ENCODE peak calls at places on chromosome 4, in five cellular contexts. One of them, this sample, is unnamed.

GRCh38 chr4:139619644-139620043 is 46.0 kb upstream of the MGST2 start:
- DNase-seq in H9: no peak
- DNase-seq in mesenchymal stem cell: peak
- DNase-seq in neuronal stem cell: no peak
- DNase-seq in IMR-90: no peak
- DNase-seq in this sample: peak

GRCh38 chr4:111398906-111399330 is 746.3 kb upstream of the FAM241A start:
- DNase-seq in mesenchymal stem cell: no peak
- DNase-seq in IMR-90: peak
- DNase-seq in H9: no peak
- DNase-seq in neuronal stem cell: no peak
- DNase-seq in this sample: no peak

GRCh38 chr4:37892641-37893040 is 1.8 kb downstream of the TBC1D1 start:
- DNase-seq in neuronal stem cell: no peak
- DNase-seq in H9: no peak
- DNase-seq in IMR-90: no peak
- DNase-seq in mesenchymal stem cell: no peak
- DNase-seq in this sample: no peak

GRCh38 chr4:7192252-7193039 is at the start of gene SORCS2:
- DNase-seq in H9: peak
- DNase-seq in mesenchymal stem cell: peak
- DNase-seq in IMR-90: peak
- DNase-seq in neuronal stem cell: peak
- DNase-seq in this sample: peak

GRCh38 chr4:40769266-40769665 is 19.5 kb downstream of the NSUN7 start:
- DNase-seq in H9: no peak
- DNase-seq in mesenchymal stem cell: no peak
- DNase-seq in neuronal stem cell: no peak
- DNase-seq in IMR-90: peak
- DNase-seq in this sample: no peak

GRCh38 chr4:8796096-8796495 is 75.5 kb downstream of the HMX1 start:
- DNase-seq in neuronal stem cell: no peak
- DNase-seq in IMR-90: no peak
- DNase-seq in mesenchymal stem cell: no peak
- DNase-seq in H9: no peak
- DNase-seq in this sample: no peak

GRCh38 chr4:146465628-146466027 is 56.1 kb downstream of the SLC10A7 start:
- DNase-seq in IMR-90: no peak
- DNase-seq in neuronal stem cell: no peak
- DNase-seq in mesenchymal stem cell: no peak
- DNase-seq in H9: no peak
- DNase-seq in this sample: no peak

GRCh38 chr4:47876310-47876709 is 38.1 kb downstream of the NFXL1 start:
- DNase-seq in mesenchymal stem cell: no peak
- DNase-seq in IMR-90: no peak
- DNase-seq in H9: no peak
- DNase-seq in neuronal stem cell: no peak
- DNase-seq in this sample: no peak

GRCh38 chr4:70359115-70359661 is 1.4 kb upstream of the SMR3A start:
- DNase-seq in neuronal stem cell: no peak
- DNase-seq in IMR-90: no peak
- DNase-seq in H9: no peak
- DNase-seq in mesenchymal stem cell: no peak
- DNase-seq in this sample: no peak

GRCh38 chr4:172481802-172482508 is 668.8 kb downstream of the GALNTL6 start:
- DNase-seq in neuronal stem cell: no peak
- DNase-seq in H9: no peak
- DNase-seq in IMR-90: no peak
- DNase-seq in mesenchymal stem cell: no peak
- DNase-seq in this sample: no peak

GRCh38 chr4:70660106-70660505 is 6.2 kb downstream of the JCHAIN start:
- DNase-seq in H9: no peak
- DNase-seq in mesenchymal stem cell: no peak
- DNase-seq in IMR-90: no peak
- DNase-seq in neuronal stem cell: no peak
- DNase-seq in this sample: no peak

GRCh38 chr4:7902101-7902553 is 37.5 kb downstream of the AFAP1 start:
- DNase-seq in neuronal stem cell: no peak
- DNase-seq in H9: no peak
- DNase-seq in mesenchymal stem cell: no peak
- DNase-seq in IMR-90: no peak
- DNase-seq in this sample: peak

GRCh38 chr4:123667496-123667895 is 270.9 kb downstream of the SPRY1 start:
- DNase-seq in mesenchymal stem cell: no peak
- DNase-seq in neuronal stem cell: no peak
- DNase-seq in H9: no peak
- DNase-seq in IMR-90: peak
- DNase-seq in this sample: no peak

GRCh38 chr4:6901669-6902317 is 7.8 kb upstream of the TBC1D14 start:
- DNase-seq in mesenchymal stem cell: no peak
- DNase-seq in IMR-90: no peak
- DNase-seq in neuronal stem cell: no peak
- DNase-seq in H9: no peak
- DNase-seq in this sample: no peak

GRCh38 chr4:182507808-182508207 is 264.6 kb downstream of the TENM3 start:
- DNase-seq in IMR-90: peak
- DNase-seq in mesenchymal stem cell: no peak
- DNase-seq in H9: no peak
- DNase-seq in neuronal stem cell: no peak
- DNase-seq in this sample: peak

GRCh38 chr4:179128299-179128698 is 1686.1 kb upstream of the AGA start:
- DNase-seq in H9: no peak
- DNase-seq in neuronal stem cell: no peak
- DNase-seq in IMR-90: no peak
- DNase-seq in mesenchymal stem cell: no peak
- DNase-seq in this sample: no peak

GRCh38 chr4:153248641-153249198 is 44.5 kb downstream of the TRIM2 start:
- DNase-seq in H9: peak
- DNase-seq in neuronal stem cell: no peak
- DNase-seq in IMR-90: no peak
- DNase-seq in mesenchymal stem cell: no peak
- DNase-seq in this sample: peak

GRCh38 chr4:55256787-55257186 is 89.3 kb upstream of the SRD5A3 start:
- DNase-seq in IMR-90: no peak
- DNase-seq in H9: no peak
- DNase-seq in neuronal stem cell: no peak
- DNase-seq in mesenchymal stem cell: peak
- DNase-seq in this sample: peak

GRCh38 chr4:74293558-74293957 is 14.7 kb upstream of the EPGN start:
- DNase-seq in H9: no peak
- DNase-seq in IMR-90: no peak
- DNase-seq in neuronal stem cell: no peak
- DNase-seq in mesenchymal stem cell: no peak
- DNase-seq in this sample: no peak

GRCh38 chr4:114385195-114385985 is 213.2 kb upstream of the UGT8 start:
- DNase-seq in H9: no peak
- DNase-seq in neuronal stem cell: no peak
- DNase-seq in mesenchymal stem cell: no peak
- DNase-seq in IMR-90: no peak
- DNase-seq in this sample: no peak

GRCh38 chr4:22504931-22505330 is 10.9 kb downstream of the ADGRA3 start:
- DNase-seq in neuronal stem cell: no peak
- DNase-seq in IMR-90: peak
- DNase-seq in H9: no peak
- DNase-seq in mesenchymal stem cell: no peak
- DNase-seq in this sample: no peak

GRCh38 chr4:92253550-92253949 is 50.2 kb upstream of the GRID2 start:
- DNase-seq in mesenchymal stem cell: no peak
- DNase-seq in H9: peak
- DNase-seq in neuronal stem cell: no peak
- DNase-seq in IMR-90: no peak
- DNase-seq in this sample: peak

GRCh38 chr4:36332023-36332781 is 50.8 kb downstream of the DTHD1 start:
- DNase-seq in neuronal stem cell: no peak
- DNase-seq in mesenchymal stem cell: no peak
- DNase-seq in IMR-90: no peak
- DNase-seq in H9: no peak
- DNase-seq in this sample: peak

GRCh38 chr4:17033256-17034245 is 135.1 kb upstream of the LDB2 start:
- DNase-seq in H9: no peak
- DNase-seq in IMR-90: peak
- DNase-seq in mesenchymal stem cell: no peak
- DNase-seq in neuronal stem cell: no peak
- DNase-seq in this sample: no peak

GRCh38 chr4:13940921-13941320 is 313.4 kb upstream of the BOD1L1 start:
- DNase-seq in IMR-90: no peak
- DNase-seq in neuronal stem cell: no peak
- DNase-seq in mesenchymal stem cell: no peak
- DNase-seq in H9: no peak
- DNase-seq in this sample: no peak

GRCh38 chr4:107616838-107617389 is 103.1 kb downstream of the PAPSS1 start:
- DNase-seq in H9: no peak
- DNase-seq in neuronal stem cell: no peak
- DNase-seq in IMR-90: peak
- DNase-seq in mesenchymal stem cell: no peak
- DNase-seq in this sample: no peak

GRCh38 chr4:184019084-184019483 is 114.0 kb downstream of the STOX2 start:
- DNase-seq in neuronal stem cell: no peak
- DNase-seq in mesenchymal stem cell: peak
- DNase-seq in IMR-90: peak
- DNase-seq in H9: no peak
- DNase-seq in this sample: no peak

GRCh38 chr4:180635276-180635675 is 1607.9 kb upstream of the TENM3 start:
- DNase-seq in mesenchymal stem cell: no peak
- DNase-seq in H9: peak
- DNase-seq in neuronal stem cell: no peak
- DNase-seq in IMR-90: no peak
- DNase-seq in this sample: no peak

DNA sequence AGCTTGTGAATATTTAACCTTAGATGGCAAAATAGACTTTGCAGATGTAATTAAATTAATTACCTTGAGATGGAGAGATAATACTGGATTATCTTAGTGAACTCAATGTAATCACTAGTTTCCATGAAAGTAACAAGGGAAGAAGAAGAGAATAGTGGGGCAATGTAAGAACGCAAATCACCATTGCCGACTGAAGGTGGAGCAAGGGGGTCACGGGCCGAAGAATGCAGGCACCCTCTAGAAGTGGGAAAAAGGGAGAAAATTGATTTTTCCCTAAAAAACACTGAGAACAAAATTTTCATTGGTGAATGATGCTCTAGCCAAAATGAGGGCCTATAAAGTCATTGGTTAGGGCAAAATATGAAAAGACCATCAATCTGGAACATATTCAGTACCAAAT is 375.6 kb upstream of the EPHA5 start:
- DNase-seq in mesenchymal stem cell: no peak
- DNase-seq in IMR-90: no peak
- DNase-seq in neuronal stem cell: no peak
- DNase-seq in H9: no peak
- DNase-seq in this sample: peak
- H3K9ac ChIP-seq in mesenchymal stem cell: no peak
- H3K9ac ChIP-seq in IMR-90: no peak
- H3K9ac ChIP-seq in neuronal stem cell: no peak
- H3K9ac ChIP-seq in H9: no peak
- H3K9ac ChIP-seq in this sample: no peak

GRCh38 chr4:122617597-122618593 is 3.0 kb downstream of the IL21 start:
- DNase-seq in mesenchymal stem cell: no peak
- DNase-seq in neuronal stem cell: no peak
- DNase-seq in IMR-90: no peak
- DNase-seq in H9: no peak
- DNase-seq in this sample: peak

GRCh38 chr4:122619583-122619982 is 1.3 kb downstream of the IL21 start:
- DNase-seq in IMR-90: no peak
- DNase-seq in H9: no peak
- DNase-seq in neuronal stem cell: no peak
- DNase-seq in mesenchymal stem cell: no peak
- DNase-seq in this sample: no peak

GRCh38 chr4:122622400-122622799 is 1.5 kb upstream of the IL21 start:
- DNase-seq in IMR-90: no peak
- DNase-seq in neuronal stem cell: no peak
- DNase-seq in mesenchymal stem cell: no peak
- DNase-seq in H9: no peak
- DNase-seq in this sample: no peak

GRCh38 chr4:122623637-122624036 is 2.8 kb upstream of the IL21 start:
- DNase-seq in H9: no peak
- DNase-seq in neuronal stem cell: no peak
- DNase-seq in mesenchymal stem cell: no peak
- DNase-seq in IMR-90: no peak
- DNase-seq in this sample: no peak

DNA sequence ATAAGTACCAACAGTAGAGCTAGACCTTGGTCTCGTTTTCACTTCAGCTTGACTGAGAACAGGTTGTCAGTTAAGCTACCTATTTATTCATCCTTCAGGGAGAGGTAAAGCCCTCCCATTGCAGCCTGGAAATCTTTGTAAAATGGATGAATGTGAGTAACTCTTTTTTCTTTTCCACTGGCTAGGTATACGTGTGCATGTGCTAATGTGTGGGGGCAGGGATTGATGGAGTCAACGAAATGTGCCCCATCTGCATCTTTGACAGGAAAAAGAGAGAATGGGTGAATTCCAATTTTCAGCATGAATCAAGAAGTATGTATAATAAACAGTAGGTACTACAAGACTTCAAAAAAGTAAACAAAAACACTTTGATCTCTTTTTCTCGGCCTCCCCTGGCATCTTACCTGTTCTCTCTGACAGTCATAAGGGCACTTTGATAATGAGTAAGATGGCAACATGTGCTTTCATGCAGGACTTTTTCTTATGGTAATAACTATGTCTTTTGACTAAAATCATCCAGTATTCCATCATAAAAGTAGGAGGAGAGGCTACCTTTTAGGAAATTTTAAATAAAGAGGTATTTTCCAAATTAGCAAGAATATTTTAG is at the start of gene IL21:
- DNase-seq in mesenchymal stem cell: no peak
- DNase-seq in H9: no peak
- DNase-seq in IMR-90: no peak
- DNase-seq in neuronal stem cell: no peak
- DNase-seq in this sample: no peak
- H3K23ac ChIP-seq in mesenchymal stem cell: no peak
- H3K23ac ChIP-seq in H9: no peak
- H3K23ac ChIP-seq in IMR-90: no peak
- H3K23ac ChIP-seq in neuronal stem cell: no peak
- H3K23ac ChIP-seq in this sample: no peak

GRCh38 chr4:3789587-3789986 is 23.4 kb downstream of the ADRA2C start:
- DNase-seq in IMR-90: no peak
- DNase-seq in neuronal stem cell: no peak
- DNase-seq in mesenchymal stem cell: no peak
- DNase-seq in H9: no peak
- DNase-seq in this sample: no peak

GRCh38 chr4:3792813-3793212 is 26.6 kb downstream of the ADRA2C start:
- DNase-seq in mesenchymal stem cell: no peak
- DNase-seq in IMR-90: no peak
- DNase-seq in neuronal stem cell: no peak
- DNase-seq in H9: peak
- DNase-seq in this sample: peak

GRCh38 chr4:3790006-3790561 is 23.9 kb downstream of the ADRA2C start:
- DNase-seq in mesenchymal stem cell: no peak
- DNase-seq in neuronal stem cell: no peak
- DNase-seq in H9: no peak
- DNase-seq in IMR-90: no peak
- DNase-seq in this sample: no peak

GRCh38 chr4:3791910-3792542 is 25.8 kb downstream of the ADRA2C start:
- DNase-seq in neuronal stem cell: peak
- DNase-seq in IMR-90: peak
- DNase-seq in mesenchymal stem cell: no peak
- DNase-seq in H9: peak
- DNase-seq in this sample: peak

GRCh38 chr4:3791256-3791655 is 25.1 kb downstream of the ADRA2C start:
- DNase-seq in neuronal stem cell: no peak
- DNase-seq in IMR-90: no peak
- DNase-seq in H9: no peak
- DNase-seq in mesenchymal stem cell: no peak
- DNase-seq in this sample: no peak
- H2BK15ac ChIP-seq in neuronal stem cell: no peak
- H2BK15ac ChIP-seq in IMR-90: no peak
- H2BK15ac ChIP-seq in H9: no peak
- H2BK15ac ChIP-seq in mesenchymal stem cell: no peak
- H2BK15ac ChIP-seq in this sample: no peak

GRCh38 chr4:4673070-4673469 is 131.2 kb upstream of the STX18 start:
- DNase-seq in mesenchymal stem cell: peak
- DNase-seq in IMR-90: no peak
- DNase-seq in H9: peak
- DNase-seq in neuronal stem cell: peak
- DNase-seq in this sample: peak
- H3K9ac ChIP-seq in mesenchymal stem cell: no peak
- H3K9ac ChIP-seq in IMR-90: no peak
- H3K9ac ChIP-seq in H9: no peak
- H3K9ac ChIP-seq in neuronal stem cell: no peak
- H3K9ac ChIP-seq in this sample: no peak

This sample was measured in mesendoderm.